ENCODE peak calls at places on chromosome 5, in nine cellular contexts. One of them, this sample, is unnamed.

GRCh38 chr5:138654281-138654867 is 79.2 kb upstream of the HSPA9 start:
- DNase-seq in activated CD4-positive, alpha-beta memory T cell treated with anti-CD3 and anti-CD28 coated beads, Interleukin-2, amount 10 ng/mL, durations not matched to agents 7 days and 5 days: peak
- DNase-seq in activated B cell treated with CpG ODN at 0.5 μM for 24 hours: no peak
- DNase-seq in lower leg skin: no peak
- DNase-seq in NCI-H1930: no peak
- DNase-seq in HCEC 1CT: peak
- DNase-seq in GM03348: no peak
- DNase-seq in NCI-H1092 treated with DMSO at 0.1 percent for 48 hours: no peak
- DNase-seq in dorsolateral prefrontal cortex: no peak
- DNase-seq in this sample: no peak

GRCh38 chr5:65967288-65968066 is 41.1 kb downstream of the ERBIN start:
- DNase-seq in NCI-H1092 treated with DMSO at 0.1 percent for 48 hours: no peak
- DNase-seq in lower leg skin: no peak
- DNase-seq in dorsolateral prefrontal cortex: no peak
- DNase-seq in activated CD4-positive, alpha-beta memory T cell treated with anti-CD3 and anti-CD28 coated beads, Interleukin-2, amount 10 ng/mL, durations not matched to agents 7 days and 5 days: no peak
- DNase-seq in GM03348: no peak
- DNase-seq in activated B cell treated with CpG ODN at 0.5 μM for 24 hours: no peak
- DNase-seq in HCEC 1CT: no peak
- DNase-seq in NCI-H1930: no peak
- DNase-seq in this sample: no peak

GRCh38 chr5:171588790-171589189 is 169.3 kb downstream of the FGF18 start:
- DNase-seq in NCI-H1930: no peak
- DNase-seq in activated B cell treated with CpG ODN at 0.5 μM for 24 hours: no peak
- DNase-seq in GM03348: no peak
- DNase-seq in HCEC 1CT: no peak
- DNase-seq in activated CD4-positive, alpha-beta memory T cell treated with anti-CD3 and anti-CD28 coated beads, Interleukin-2, amount 10 ng/mL, durations not matched to agents 7 days and 5 days: no peak
- DNase-seq in lower leg skin: no peak
- DNase-seq in dorsolateral prefrontal cortex: no peak
- DNase-seq in NCI-H1092 treated with DMSO at 0.1 percent for 48 hours: no peak
- DNase-seq in this sample: no peak

GRCh38 chr5:131375351-131375750 is 111.5 kb downstream of the CDC42SE2 start:
- DNase-seq in activated CD4-positive, alpha-beta memory T cell treated with anti-CD3 and anti-CD28 coated beads, Interleukin-2, amount 10 ng/mL, durations not matched to agents 7 days and 5 days: no peak
- DNase-seq in NCI-H1092 treated with DMSO at 0.1 percent for 48 hours: no peak
- DNase-seq in NCI-H1930: no peak
- DNase-seq in HCEC 1CT: no peak
- DNase-seq in activated B cell treated with CpG ODN at 0.5 μM for 24 hours: no peak
- DNase-seq in lower leg skin: no peak
- DNase-seq in dorsolateral prefrontal cortex: no peak
- DNase-seq in GM03348: no peak
- DNase-seq in this sample: no peak

GRCh38 chr5:60538955-60539866 is 160.8 kb downstream of the DEPDC1B start:
- DNase-seq in GM03348: no peak
- DNase-seq in lower leg skin: no peak
- DNase-seq in HCEC 1CT: peak
- DNase-seq in NCI-H1930: no peak
- DNase-seq in activated B cell treated with CpG ODN at 0.5 μM for 24 hours: no peak
- DNase-seq in activated CD4-positive, alpha-beta memory T cell treated with anti-CD3 and anti-CD28 coated beads, Interleukin-2, amount 10 ng/mL, durations not matched to agents 7 days and 5 days: no peak
- DNase-seq in dorsolateral prefrontal cortex: no peak
- DNase-seq in NCI-H1092 treated with DMSO at 0.1 percent for 48 hours: no peak
- DNase-seq in this sample: no peak

GRCh38 chr5:4295663-4296339 is 700.2 kb downstream of the IRX1 start:
- DNase-seq in activated CD4-positive, alpha-beta memory T cell treated with anti-CD3 and anti-CD28 coated beads, Interleukin-2, amount 10 ng/mL, durations not matched to agents 7 days and 5 days: no peak
- DNase-seq in NCI-H1930: no peak
- DNase-seq in HCEC 1CT: no peak
- DNase-seq in activated B cell treated with CpG ODN at 0.5 μM for 24 hours: no peak
- DNase-seq in GM03348: no peak
- DNase-seq in NCI-H1092 treated with DMSO at 0.1 percent for 48 hours: no peak
- DNase-seq in lower leg skin: no peak
- DNase-seq in dorsolateral prefrontal cortex: no peak
- DNase-seq in this sample: peak

GRCh38 chr5:13994606-13995336 is 50.3 kb upstream of the DNAH5 start:
- DNase-seq in NCI-H1092 treated with DMSO at 0.1 percent for 48 hours: peak
- DNase-seq in activated CD4-positive, alpha-beta memory T cell treated with anti-CD3 and anti-CD28 coated beads, Interleukin-2, amount 10 ng/mL, durations not matched to agents 7 days and 5 days: no peak
- DNase-seq in GM03348: peak
- DNase-seq in dorsolateral prefrontal cortex: no peak
- DNase-seq in HCEC 1CT: no peak
- DNase-seq in NCI-H1930: no peak
- DNase-seq in lower leg skin: no peak
- DNase-seq in activated B cell treated with CpG ODN at 0.5 μM for 24 hours: no peak
- DNase-seq in this sample: peak

GRCh38 chr5:79806741-79807140 is 117.1 kb downstream of the CMYA5 start:
- DNase-seq in NCI-H1930: no peak
- DNase-seq in activated CD4-positive, alpha-beta memory T cell treated with anti-CD3 and anti-CD28 coated beads, Interleukin-2, amount 10 ng/mL, durations not matched to agents 7 days and 5 days: no peak
- DNase-seq in dorsolateral prefrontal cortex: no peak
- DNase-seq in NCI-H1092 treated with DMSO at 0.1 percent for 48 hours: no peak
- DNase-seq in HCEC 1CT: no peak
- DNase-seq in activated B cell treated with CpG ODN at 0.5 μM for 24 hours: no peak
- DNase-seq in GM03348: peak
- DNase-seq in lower leg skin: no peak
- DNase-seq in this sample: no peak

GRCh38 chr5:160539431-160539830 is 117.8 kb downstream of the PTTG1 start:
- DNase-seq in dorsolateral prefrontal cortex: no peak
- DNase-seq in HCEC 1CT: no peak
- DNase-seq in GM03348: no peak
- DNase-seq in activated B cell treated with CpG ODN at 0.5 μM for 24 hours: no peak
- DNase-seq in NCI-H1092 treated with DMSO at 0.1 percent for 48 hours: no peak
- DNase-seq in activated CD4-positive, alpha-beta memory T cell treated with anti-CD3 and anti-CD28 coated beads, Interleukin-2, amount 10 ng/mL, durations not matched to agents 7 days and 5 days: no peak
- DNase-seq in NCI-H1930: no peak
- DNase-seq in lower leg skin: no peak
- DNase-seq in this sample: no peak

GRCh38 chr5:73519531-73520283 is 21.5 kb downstream of the BTF3 start:
- DNase-seq in NCI-H1092 treated with DMSO at 0.1 percent for 48 hours: peak
- DNase-seq in activated B cell treated with CpG ODN at 0.5 μM for 24 hours: peak
- DNase-seq in activated CD4-positive, alpha-beta memory T cell treated with anti-CD3 and anti-CD28 coated beads, Interleukin-2, amount 10 ng/mL, durations not matched to agents 7 days and 5 days: peak
- DNase-seq in NCI-H1930: peak
- DNase-seq in GM03348: peak
- DNase-seq in dorsolateral prefrontal cortex: peak
- DNase-seq in HCEC 1CT: peak
- DNase-seq in lower leg skin: peak
- DNase-seq in this sample: peak

GRCh38 chr5:150619359-150620230 is 20.9 kb upstream of the SYNPO start:
- DNase-seq in activated B cell treated with CpG ODN at 0.5 μM for 24 hours: no peak
- DNase-seq in dorsolateral prefrontal cortex: peak
- DNase-seq in activated CD4-positive, alpha-beta memory T cell treated with anti-CD3 and anti-CD28 coated beads, Interleukin-2, amount 10 ng/mL, durations not matched to agents 7 days and 5 days: no peak
- DNase-seq in NCI-H1930: no peak
- DNase-seq in lower leg skin: no peak
- DNase-seq in GM03348: peak
- DNase-seq in NCI-H1092 treated with DMSO at 0.1 percent for 48 hours: no peak
- DNase-seq in HCEC 1CT: no peak
- DNase-seq in this sample: no peak

GRCh38 chr5:177600458-177601018 is 606 bp downstream of the B4GALT7 start:
- DNase-seq in HCEC 1CT: peak
- DNase-seq in activated CD4-positive, alpha-beta memory T cell treated with anti-CD3 and anti-CD28 coated beads, Interleukin-2, amount 10 ng/mL, durations not matched to agents 7 days and 5 days: no peak
- DNase-seq in NCI-H1092 treated with DMSO at 0.1 percent for 48 hours: no peak
- DNase-seq in activated B cell treated with CpG ODN at 0.5 μM for 24 hours: no peak
- DNase-seq in dorsolateral prefrontal cortex: no peak
- DNase-seq in NCI-H1930: no peak
- DNase-seq in GM03348: peak
- DNase-seq in lower leg skin: no peak
- DNase-seq in this sample: no peak

GRCh38 chr5:170402508-170402907 is 13.3 kb upstream of the KCNMB1 start:
- DNase-seq in GM03348: no peak
- DNase-seq in dorsolateral prefrontal cortex: no peak
- DNase-seq in lower leg skin: no peak
- DNase-seq in HCEC 1CT: no peak
- DNase-seq in activated B cell treated with CpG ODN at 0.5 μM for 24 hours: no peak
- DNase-seq in activated CD4-positive, alpha-beta memory T cell treated with anti-CD3 and anti-CD28 coated beads, Interleukin-2, amount 10 ng/mL, durations not matched to agents 7 days and 5 days: no peak
- DNase-seq in NCI-H1092 treated with DMSO at 0.1 percent for 48 hours: no peak
- DNase-seq in NCI-H1930: no peak
- DNase-seq in this sample: no peak

GRCh38 chr5:118956727-118957126 is 31.6 kb downstream of the DTWD2 start:
- DNase-seq in HCEC 1CT: peak
- DNase-seq in activated B cell treated with CpG ODN at 0.5 μM for 24 hours: no peak
- DNase-seq in NCI-H1930: no peak
- DNase-seq in dorsolateral prefrontal cortex: no peak
- DNase-seq in lower leg skin: no peak
- DNase-seq in GM03348: peak
- DNase-seq in activated CD4-positive, alpha-beta memory T cell treated with anti-CD3 and anti-CD28 coated beads, Interleukin-2, amount 10 ng/mL, durations not matched to agents 7 days and 5 days: no peak
- DNase-seq in NCI-H1092 treated with DMSO at 0.1 percent for 48 hours: peak
- DNase-seq in this sample: no peak

GRCh38 chr5:115934388-115934974 is 27.8 kb upstream of the LVRN start:
- DNase-seq in lower leg skin: no peak
- DNase-seq in HCEC 1CT: no peak
- DNase-seq in NCI-H1930: no peak
- DNase-seq in dorsolateral prefrontal cortex: no peak
- DNase-seq in activated CD4-positive, alpha-beta memory T cell treated with anti-CD3 and anti-CD28 coated beads, Interleukin-2, amount 10 ng/mL, durations not matched to agents 7 days and 5 days: no peak
- DNase-seq in GM03348: no peak
- DNase-seq in NCI-H1092 treated with DMSO at 0.1 percent for 48 hours: no peak
- DNase-seq in activated B cell treated with CpG ODN at 0.5 μM for 24 hours: no peak
- DNase-seq in this sample: no peak

GRCh38 chr5:1726469-1726865 is 73.2 kb downstream of the MRPL36 start:
- DNase-seq in NCI-H1930: no peak
- DNase-seq in activated B cell treated with CpG ODN at 0.5 μM for 24 hours: no peak
- DNase-seq in dorsolateral prefrontal cortex: no peak
- DNase-seq in lower leg skin: peak
- DNase-seq in activated CD4-positive, alpha-beta memory T cell treated with anti-CD3 and anti-CD28 coated beads, Interleukin-2, amount 10 ng/mL, durations not matched to agents 7 days and 5 days: no peak
- DNase-seq in GM03348: no peak
- DNase-seq in HCEC 1CT: no peak
- DNase-seq in NCI-H1092 treated with DMSO at 0.1 percent for 48 hours: no peak
- DNase-seq in this sample: no peak

GRCh38 chr5:102222772-102223171 is 73.3 kb downstream of the SLCO4C1 start:
- DNase-seq in HCEC 1CT: no peak
- DNase-seq in NCI-H1092 treated with DMSO at 0.1 percent for 48 hours: no peak
- DNase-seq in NCI-H1930: no peak
- DNase-seq in activated B cell treated with CpG ODN at 0.5 μM for 24 hours: no peak
- DNase-seq in GM03348: no peak
- DNase-seq in dorsolateral prefrontal cortex: no peak
- DNase-seq in activated CD4-positive, alpha-beta memory T cell treated with anti-CD3 and anti-CD28 coated beads, Interleukin-2, amount 10 ng/mL, durations not matched to agents 7 days and 5 days: no peak
- DNase-seq in lower leg skin: no peak
- DNase-seq in this sample: no peak

GRCh38 chr5:114192108-114192507 is 169.8 kb upstream of the KCNN2 start:
- DNase-seq in dorsolateral prefrontal cortex: no peak
- DNase-seq in NCI-H1092 treated with DMSO at 0.1 percent for 48 hours: no peak
- DNase-seq in NCI-H1930: no peak
- DNase-seq in lower leg skin: no peak
- DNase-seq in activated CD4-positive, alpha-beta memory T cell treated with anti-CD3 and anti-CD28 coated beads, Interleukin-2, amount 10 ng/mL, durations not matched to agents 7 days and 5 days: no peak
- DNase-seq in GM03348: no peak
- DNase-seq in activated B cell treated with CpG ODN at 0.5 μM for 24 hours: no peak
- DNase-seq in HCEC 1CT: peak
- DNase-seq in this sample: no peak

GRCh38 chr5:180910735-180911134 is 11.8 kb downstream of the BTNL8 start:
- DNase-seq in activated CD4-positive, alpha-beta memory T cell treated with anti-CD3 and anti-CD28 coated beads, Interleukin-2, amount 10 ng/mL, durations not matched to agents 7 days and 5 days: no peak
- DNase-seq in dorsolateral prefrontal cortex: no peak
- DNase-seq in activated B cell treated with CpG ODN at 0.5 μM for 24 hours: no peak
- DNase-seq in NCI-H1092 treated with DMSO at 0.1 percent for 48 hours: no peak
- DNase-seq in GM03348: no peak
- DNase-seq in HCEC 1CT: no peak
- DNase-seq in NCI-H1930: no peak
- DNase-seq in lower leg skin: no peak
- DNase-seq in this sample: no peak

GRCh38 chr5:73625314-73625904 is 587 bp upstream of the ARHGEF28 start:
- DNase-seq in lower leg skin: no peak
- DNase-seq in dorsolateral prefrontal cortex: no peak
- DNase-seq in activated CD4-positive, alpha-beta memory T cell treated with anti-CD3 and anti-CD28 coated beads, Interleukin-2, amount 10 ng/mL, durations not matched to agents 7 days and 5 days: no peak
- DNase-seq in NCI-H1092 treated with DMSO at 0.1 percent for 48 hours: peak
- DNase-seq in NCI-H1930: no peak
- DNase-seq in GM03348: peak
- DNase-seq in HCEC 1CT: no peak
- DNase-seq in activated B cell treated with CpG ODN at 0.5 μM for 24 hours: no peak
- DNase-seq in this sample: no peak

GRCh38 chr5:73812962-73813588 is 187.1 kb downstream of the ARHGEF28 start:
- DNase-seq in lower leg skin: peak
- DNase-seq in HCEC 1CT: no peak
- DNase-seq in dorsolateral prefrontal cortex: no peak
- DNase-seq in NCI-H1930: no peak
- DNase-seq in activated CD4-positive, alpha-beta memory T cell treated with anti-CD3 and anti-CD28 coated beads, Interleukin-2, amount 10 ng/mL, durations not matched to agents 7 days and 5 days: no peak
- DNase-seq in NCI-H1092 treated with DMSO at 0.1 percent for 48 hours: no peak
- DNase-seq in activated B cell treated with CpG ODN at 0.5 μM for 24 hours: no peak
- DNase-seq in GM03348: no peak
- DNase-seq in this sample: no peak

GRCh38 chr5:156259618-156260017 is 67.3 kb upstream of the SGCD start:
- DNase-seq in HCEC 1CT: no peak
- DNase-seq in NCI-H1930: no peak
- DNase-seq in NCI-H1092 treated with DMSO at 0.1 percent for 48 hours: no peak
- DNase-seq in activated CD4-positive, alpha-beta memory T cell treated with anti-CD3 and anti-CD28 coated beads, Interleukin-2, amount 10 ng/mL, durations not matched to agents 7 days and 5 days: no peak
- DNase-seq in activated B cell treated with CpG ODN at 0.5 μM for 24 hours: no peak
- DNase-seq in dorsolateral prefrontal cortex: no peak
- DNase-seq in lower leg skin: no peak
- DNase-seq in GM03348: no peak
- DNase-seq in this sample: no peak

GRCh38 chr5:109354761-109355160 is 55.0 kb downstream of the PJA2 start:
- DNase-seq in NCI-H1930: no peak
- DNase-seq in dorsolateral prefrontal cortex: no peak
- DNase-seq in activated CD4-positive, alpha-beta memory T cell treated with anti-CD3 and anti-CD28 coated beads, Interleukin-2, amount 10 ng/mL, durations not matched to agents 7 days and 5 days: no peak
- DNase-seq in activated B cell treated with CpG ODN at 0.5 μM for 24 hours: no peak
- DNase-seq in HCEC 1CT: no peak
- DNase-seq in NCI-H1092 treated with DMSO at 0.1 percent for 48 hours: no peak
- DNase-seq in lower leg skin: no peak
- DNase-seq in GM03348: no peak
- DNase-seq in this sample: no peak

GRCh38 chr5:167949435-167949834 is 342.0 kb upstream of the WWC1 start:
- DNase-seq in GM03348: no peak
- DNase-seq in HCEC 1CT: no peak
- DNase-seq in NCI-H1930: no peak
- DNase-seq in lower leg skin: no peak
- DNase-seq in activated B cell treated with CpG ODN at 0.5 μM for 24 hours: no peak
- DNase-seq in dorsolateral prefrontal cortex: no peak
- DNase-seq in activated CD4-positive, alpha-beta memory T cell treated with anti-CD3 and anti-CD28 coated beads, Interleukin-2, amount 10 ng/mL, durations not matched to agents 7 days and 5 days: no peak
- DNase-seq in NCI-H1092 treated with DMSO at 0.1 percent for 48 hours: no peak
- DNase-seq in this sample: no peak

GRCh38 chr5:1995491-1995890 is 112.8 kb upstream of the IRX4 start:
- DNase-seq in NCI-H1930: no peak
- DNase-seq in HCEC 1CT: no peak
- DNase-seq in activated B cell treated with CpG ODN at 0.5 μM for 24 hours: no peak
- DNase-seq in activated CD4-positive, alpha-beta memory T cell treated with anti-CD3 and anti-CD28 coated beads, Interleukin-2, amount 10 ng/mL, durations not matched to agents 7 days and 5 days: no peak
- DNase-seq in dorsolateral prefrontal cortex: no peak
- DNase-seq in GM03348: no peak
- DNase-seq in lower leg skin: peak
- DNase-seq in NCI-H1092 treated with DMSO at 0.1 percent for 48 hours: no peak
- DNase-seq in this sample: no peak

GRCh38 chr5:170363671-170364070 is 25.5 kb downstream of the KCNMB1 start:
- DNase-seq in NCI-H1092 treated with DMSO at 0.1 percent for 48 hours: no peak
- DNase-seq in lower leg skin: no peak
- DNase-seq in activated B cell treated with CpG ODN at 0.5 μM for 24 hours: no peak
- DNase-seq in GM03348: no peak
- DNase-seq in dorsolateral prefrontal cortex: no peak
- DNase-seq in NCI-H1930: no peak
- DNase-seq in HCEC 1CT: no peak
- DNase-seq in activated CD4-positive, alpha-beta memory T cell treated with anti-CD3 and anti-CD28 coated beads, Interleukin-2, amount 10 ng/mL, durations not matched to agents 7 days and 5 days: no peak
- DNase-seq in this sample: no peak

GRCh38 chr5:150350524-150351344 is 6.8 kb upstream of the TCOF1 start:
- DNase-seq in activated B cell treated with CpG ODN at 0.5 μM for 24 hours: no peak
- DNase-seq in HCEC 1CT: peak
- DNase-seq in dorsolateral prefrontal cortex: peak
- DNase-seq in lower leg skin: peak
- DNase-seq in activated CD4-positive, alpha-beta memory T cell treated with anti-CD3 and anti-CD28 coated beads, Interleukin-2, amount 10 ng/mL, durations not matched to agents 7 days and 5 days: peak
- DNase-seq in GM03348: peak
- DNase-seq in NCI-H1092 treated with DMSO at 0.1 percent for 48 hours: peak
- DNase-seq in NCI-H1930: no peak
- DNase-seq in this sample: no peak

GRCh38 chr5:108793207-108793606 is 45.5 kb downstream of the FER start:
- DNase-seq in NCI-H1930: no peak
- DNase-seq in HCEC 1CT: no peak
- DNase-seq in activated CD4-positive, alpha-beta memory T cell treated with anti-CD3 and anti-CD28 coated beads, Interleukin-2, amount 10 ng/mL, durations not matched to agents 7 days and 5 days: no peak
- DNase-seq in GM03348: no peak
- DNase-seq in activated B cell treated with CpG ODN at 0.5 μM for 24 hours: no peak
- DNase-seq in NCI-H1092 treated with DMSO at 0.1 percent for 48 hours: no peak
- DNase-seq in dorsolateral prefrontal cortex: no peak
- DNase-seq in lower leg skin: no peak
- DNase-seq in this sample: no peak

GRCh38 chr5:99059685-99060084 is 130.9 kb upstream of the CHD1 start:
- DNase-seq in HCEC 1CT: no peak
- DNase-seq in activated CD4-positive, alpha-beta memory T cell treated with anti-CD3 and anti-CD28 coated beads, Interleukin-2, amount 10 ng/mL, durations not matched to agents 7 days and 5 days: no peak
- DNase-seq in NCI-H1092 treated with DMSO at 0.1 percent for 48 hours: no peak
- DNase-seq in GM03348: no peak
- DNase-seq in activated B cell treated with CpG ODN at 0.5 μM for 24 hours: no peak
- DNase-seq in lower leg skin: no peak
- DNase-seq in dorsolateral prefrontal cortex: no peak
- DNase-seq in NCI-H1930: no peak
- DNase-seq in this sample: no peak

GRCh38 chr5:176628406-176629228 is 1.7 kb downstream of the SNCB start:
- DNase-seq in NCI-H1092 treated with DMSO at 0.1 percent for 48 hours: no peak
- DNase-seq in lower leg skin: no peak
- DNase-seq in activated CD4-positive, alpha-beta memory T cell treated with anti-CD3 and anti-CD28 coated beads, Interleukin-2, amount 10 ng/mL, durations not matched to agents 7 days and 5 days: no peak
- DNase-seq in GM03348: no peak
- DNase-seq in activated B cell treated with CpG ODN at 0.5 μM for 24 hours: no peak
- DNase-seq in NCI-H1930: no peak
- DNase-seq in dorsolateral prefrontal cortex: peak
- DNase-seq in HCEC 1CT: peak
- DNase-seq in this sample: no peak

GRCh38 chr5:73596705-73597328 is 29.2 kb upstream of the ARHGEF28 start:
- DNase-seq in NCI-H1930: no peak
- DNase-seq in activated B cell treated with CpG ODN at 0.5 μM for 24 hours: no peak
- DNase-seq in NCI-H1092 treated with DMSO at 0.1 percent for 48 hours: no peak
- DNase-seq in activated CD4-positive, alpha-beta memory T cell treated with anti-CD3 and anti-CD28 coated beads, Interleukin-2, amount 10 ng/mL, durations not matched to agents 7 days and 5 days: no peak
- DNase-seq in HCEC 1CT: peak
- DNase-seq in lower leg skin: no peak
- DNase-seq in dorsolateral prefrontal cortex: no peak
- DNase-seq in GM03348: no peak
- DNase-seq in this sample: no peak